ENCODE peak calls at places on chromosomes 13 and 19, in six cellular contexts. W is left ventricle myocardium inferior; H is A673; G is tibial artery; Z is effector memory CD4-positive, alpha-beta T cell; R is thoracic aorta. P is an unnamed sample. For H3K4me1, the result is how much of the 10 kb centered on the place peaks cover.

GRCh38 chr13:33228645-33229445 is 56.7 kb downstream of the STARD13 start:
- DNase-seq in W (no peak), H (peak), G (no peak), Z (no peak), R (no peak), P (peak)

GRCh38 chr13:73230714-73231113 is 171.9 kb downstream of the KLF5 start:
- DNase-seq in W (no peak), H (no peak), G (no peak), Z (no peak), R (no peak), P (no peak)

GRCh38 chr13:113089693-113090414 is 15.7 kb upstream of the F7 start:
- DNase-seq in W (peak), H (no peak), G (no peak), Z (no peak), R (no peak), P (no peak)

GRCh38 chr19:4803736-4804695 is 12.5 kb downstream of the FEM1A start:
- DNase-seq in W (no peak), H (peak), G (no peak), Z (peak), R (no peak), P (peak)

GRCh38 chr19:36257512-36257876 is 42.6 kb downstream of the ZNF146 start:
- DNase-seq in W (peak), H (peak), G (no peak), Z (no peak), R (no peak), P (no peak)

GRCh38 chr19:29943615-29944014 is 1.6 kb downstream of the URI1 start:
- DNase-seq in W (no peak), H (no peak), G (no peak), Z (no peak), R (no peak), P (no peak)

GRCh38 chr13:34611678-34612077 is 330.4 kb upstream of the NBEA start:
- DNase-seq in W (no peak), H (no peak), G (no peak), Z (no peak), R (no peak), P (no peak)

GRCh38 chr13:101511161-101511560 is 58.7 kb downstream of the ITGBL1 start:
- DNase-seq in W (no peak), H (no peak), G (no peak), Z (no peak), R (no peak), P (no peak)

GRCh38 chr19:3274245-3275067 is 50.0 kb downstream of the CELF5 start:
- DNase-seq in W (no peak), H (no peak), G (no peak), Z (no peak), R (no peak), P (no peak)

GRCh38 chr19:14146789-14147216 is 10.4 kb upstream of the ASF1B start:
- DNase-seq in W (no peak), H (peak), G (no peak), Z (no peak), R (no peak), P (no peak)

GRCh38 chr13:110322126-110322827 is 15.2 kb downstream of the COL4A2 start:
- DNase-seq in W (no peak), H (no peak), G (no peak), Z (no peak), R (no peak), P (no peak)
- H3K4me1 ChIP-seq in W (half or more), H (half or more), G (half or more), Z (under half), R (half or more), P (under half)

DNA sequence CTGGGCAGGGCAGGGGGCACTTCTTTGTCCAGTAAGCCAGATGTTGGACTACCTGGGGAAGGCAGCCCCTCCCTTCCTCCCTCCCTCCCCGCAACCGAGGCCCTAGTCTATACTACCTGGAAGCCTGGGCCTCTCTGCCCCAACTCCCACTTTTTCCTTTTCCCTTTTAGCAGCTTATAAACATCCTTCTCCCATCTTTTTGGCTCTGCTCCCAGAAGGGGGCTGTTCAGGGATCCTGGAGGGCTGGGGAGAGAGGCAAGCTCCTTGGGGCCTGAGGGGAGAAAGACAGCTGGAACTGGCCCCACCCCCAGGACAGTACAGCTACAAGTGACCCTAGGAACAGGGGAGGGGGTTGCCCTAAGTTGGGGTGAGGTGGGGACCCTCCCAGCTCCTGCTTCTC is 44.9 kb downstream of the LYL1 start:
- DNase-seq in W (no peak), H (peak), G (no peak), Z (no peak), R (no peak), P (peak)
- H3K4me1 ChIP-seq in W (half or more), H (half or more), G (half or more), Z (under half), R (half or more), P (half or more)

DNA sequence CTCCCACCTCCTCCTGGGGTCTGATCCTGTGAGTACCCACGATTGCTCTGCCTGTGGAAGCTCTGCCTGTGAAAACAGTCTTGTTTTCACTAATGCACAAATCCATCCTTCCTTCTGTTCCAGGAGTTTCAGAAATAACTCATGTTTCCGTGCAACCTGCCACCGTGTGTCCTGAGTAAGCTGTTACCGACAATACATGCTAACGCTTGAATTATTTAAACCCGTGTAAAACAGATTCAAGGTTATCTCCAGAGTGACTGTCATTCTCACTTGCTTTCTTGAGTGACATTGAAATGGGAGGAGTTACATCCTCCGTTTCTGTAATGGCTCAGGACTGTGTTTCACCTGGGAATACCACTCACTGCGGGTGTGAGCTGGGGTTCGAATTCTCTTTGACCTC is 24.9 kb downstream of the GPR12 start:
- DNase-seq in W (no peak), H (no peak), G (no peak), Z (no peak), R (no peak), P (no peak)
- H3K4me1 ChIP-seq in W (under half), H (under half), G (under half), Z (under half), R (under half), P (under half)

DNA sequence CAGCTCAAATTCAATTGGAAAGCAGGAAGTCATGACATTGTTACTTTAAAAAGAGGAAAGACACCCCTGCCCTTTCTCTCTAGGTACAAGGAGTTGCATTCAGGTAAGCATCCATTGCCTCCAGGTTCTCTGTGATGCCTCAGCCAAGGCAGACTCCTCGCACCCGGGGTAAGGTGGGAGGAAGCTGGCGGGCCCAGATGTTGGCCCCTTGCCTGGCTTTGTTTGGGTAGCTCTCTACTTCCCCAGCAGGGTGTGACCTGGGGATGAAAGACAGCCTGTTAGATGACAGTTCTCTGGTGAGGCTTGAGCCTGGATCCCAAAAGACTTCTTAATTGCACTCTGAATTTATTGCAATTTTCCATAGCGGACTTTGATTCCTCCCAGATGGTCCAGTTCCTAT is 25.6 kb downstream of the SHISA2 start:
- DNase-seq in W (no peak), H (no peak), G (no peak), Z (no peak), R (no peak), P (no peak)
- H3K4me1 ChIP-seq in W (under half), H (under half), G (under half), Z (under half), R (under half), P (under half)

DNA sequence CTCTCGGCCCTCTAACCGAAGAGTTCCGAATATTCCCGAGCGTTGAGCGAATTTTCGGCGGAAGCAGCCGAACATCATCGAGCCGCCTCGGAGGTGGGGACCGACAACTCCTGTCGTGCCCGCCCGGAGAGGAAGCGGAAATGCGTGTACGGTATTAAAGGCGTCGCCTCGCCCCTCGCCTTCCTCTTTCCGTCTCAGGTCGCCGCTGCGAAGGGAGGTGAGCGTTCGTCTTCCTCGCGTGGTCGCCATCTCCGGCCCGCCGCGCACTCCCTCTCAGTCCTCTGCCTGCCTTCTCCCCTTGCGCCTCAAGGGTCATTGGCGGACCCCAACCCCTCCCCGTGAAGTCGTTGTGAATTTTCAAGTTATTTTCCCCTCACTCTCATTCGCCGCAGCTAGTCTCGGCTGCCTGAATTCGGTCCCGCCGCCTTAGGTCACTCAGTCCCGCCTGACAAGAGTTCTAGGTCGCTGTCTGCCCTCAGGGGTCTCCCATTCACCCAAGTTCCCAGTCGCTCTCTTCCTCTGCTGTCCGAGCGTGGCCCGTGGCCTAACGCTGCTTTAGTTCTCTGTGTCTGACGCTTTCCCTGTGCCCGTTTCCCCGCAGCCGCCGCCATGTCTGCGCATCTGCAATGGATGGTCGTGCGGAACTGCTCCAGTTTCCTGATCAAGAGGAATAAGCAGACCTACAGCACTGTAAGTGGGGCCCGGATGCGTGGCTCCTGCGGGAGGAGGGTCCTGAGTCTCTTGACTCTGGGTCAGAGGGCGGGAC is at the start of gene RPL28:
- DNase-seq in W (peak), H (peak), G (peak), Z (peak), R (peak), P (peak)
- H3K4me1 ChIP-seq in W (half or more), H (under half), G (under half), Z (under half), R (under half), P (under half)

GRCh38 chr19:33802001-33802400 is 5.3 kb downstream of the KCTD15 start:
- DNase-seq in W (no peak), H (no peak), G (no peak), Z (no peak), R (no peak), P (no peak)

GRCh38 chr19:33802801-33803200 is 6.1 kb downstream of the KCTD15 start:
- DNase-seq in W (no peak), H (no peak), G (no peak), Z (no peak), R (no peak), P (no peak)

GRCh38 chr19:33799507-33799906 is 2.8 kb downstream of the KCTD15 start:
- DNase-seq in W (no peak), H (no peak), G (no peak), Z (no peak), R (no peak), P (no peak)

GRCh38 chr19:33800012-33800680 is 3.5 kb downstream of the KCTD15 start:
- DNase-seq in W (no peak), H (no peak), G (no peak), Z (no peak), R (no peak), P (no peak)

GRCh38 chr19:33801411-33801810 is 4.7 kb downstream of the KCTD15 start:
- DNase-seq in W (no peak), H (no peak), G (no peak), Z (no peak), R (no peak), P (no peak)
- H3K4me1 ChIP-seq in W (half or more), H (under half), G (under half), Z (under half), R (under half), P (under half)

GRCh38 chr13:46168818-46169217 is 13.2 kb downstream of the LCP1 start:
- DNase-seq in W (no peak), H (no peak), G (no peak), Z (no peak), R (no peak), P (no peak)
- H3K4me1 ChIP-seq in W (under half), H (under half), G (under half), Z (half or more), R (under half), P (under half)

GRCh38 chr13:109645831-109646230 is 140.6 kb downstream of the IRS2 start:
- DNase-seq in W (no peak), H (no peak), G (no peak), Z (no peak), R (no peak), P (no peak)
- H3K4me1 ChIP-seq in W (under half), H (under half), G (under half), Z (under half), R (under half), P (under half)

GRCh38 chr13:20414475-20415287 is 111.0 kb downstream of the CRYL1 start:
- DNase-seq in W (no peak), H (no peak), G (no peak), Z (no peak), R (no peak), P (no peak)

GRCh38 chr13:20415288-20415644 is 110.4 kb downstream of the CRYL1 start:
- DNase-seq in W (no peak), H (no peak), G (no peak), Z (no peak), R (no peak), P (no peak)

GRCh38 chr13:20415694-20416107 is 110.0 kb downstream of the CRYL1 start:
- DNase-seq in W (no peak), H (no peak), G (no peak), Z (no peak), R (no peak), P (no peak)

GRCh38 chr13:20418953-20419352 is 106.7 kb downstream of the CRYL1 start:
- DNase-seq in W (no peak), H (no peak), G (no peak), Z (no peak), R (no peak), P (no peak)

DNA sequence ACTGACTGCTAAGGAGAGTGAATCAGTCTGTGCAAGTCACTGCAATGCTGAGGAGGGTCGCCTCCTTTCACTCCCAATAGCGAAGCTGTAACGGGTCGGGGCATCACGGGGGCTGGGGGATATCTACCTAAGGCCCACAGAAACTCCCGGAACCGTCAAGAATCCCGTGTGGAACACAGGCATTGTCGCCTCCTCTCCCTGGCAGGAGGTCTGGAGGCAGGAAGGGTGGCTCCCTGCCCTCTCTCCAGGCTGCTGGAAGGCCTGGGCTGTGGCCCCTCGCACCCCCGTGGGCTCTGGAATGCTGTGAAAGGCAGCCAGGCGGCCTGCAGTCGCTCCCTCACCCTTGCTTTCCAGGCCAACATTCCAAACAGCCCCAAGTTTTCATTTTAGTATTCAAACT is 109.4 kb downstream of the CRYL1 start:
- DNase-seq in W (no peak), H (no peak), G (no peak), Z (no peak), R (no peak), P (no peak)
- H3K4me1 ChIP-seq in W (under half), H (under half), G (under half), Z (under half), R (under half), P (under half)

P was measured in SJCRH30.